ENCODE peak calls at places on chromosomes 1 and 21, in four cellular contexts. L is HFF-Myc, V is lower leg skin, F is fibroblast of lung. B is an unnamed sample.

GRCh38 chr1:62012821-62013220 is 181.8 kb upstream of the L1TD1 start:
- DNase-seq in L (no peak), V (peak), F (no peak), B (no peak)

GRCh38 chr1:3516911-3517310 is 62.4 kb downstream of the ARHGEF16 start:
- DNase-seq in L (no peak), V (no peak), F (no peak), B (no peak)

GRCh38 chr1:239635276-239635675 is 248.9 kb downstream of the CHRM3 start:
- DNase-seq in L (no peak), V (no peak), F (no peak), B (no peak)

GRCh38 chr21:44551290-44552015 is at the start of gene KRTAP10-2:
- DNase-seq in L (no peak), V (no peak), F (peak), B (no peak)

GRCh38 chr1:26038477-26038876 is 7.4 kb downstream of the SLC30A2 start:
- DNase-seq in L (no peak), V (no peak), F (no peak), B (no peak)

GRCh38 chr1:51663105-51663504 is 46.2 kb downstream of the OSBPL9 start:
- DNase-seq in L (no peak), V (no peak), F (peak), B (no peak)

GRCh38 chr1:108527837-108528236 is 32.1 kb upstream of the EEIG2 start:
- DNase-seq in L (no peak), V (no peak), F (no peak), B (no peak)

GRCh38 chr1:59919742-59920141 is 6.8 kb downstream of the CYP2J2 start:
- DNase-seq in L (no peak), V (no peak), F (no peak), B (no peak)

GRCh38 chr1:78601068-78601467 is 19.2 kb upstream of the IFI44L start:
- DNase-seq in L (no peak), V (no peak), F (no peak), B (no peak)

GRCh38 chr1:201552941-201553341 is 14.0 kb downstream of the NAV1 start:
- DNase-seq in L (no peak), V (no peak), F (peak), B (no peak)

GRCh38 chr1:85448358-85448757 is 16.6 kb downstream of the DDAH1 start:
- DNase-seq in L (no peak), V (no peak), F (peak), B (no peak)

GRCh38 chr1:185440877-185441276 is 123.8 kb upstream of the IVNS1ABP start:
- DNase-seq in L (no peak), V (no peak), F (peak), B (no peak)

GRCh38 chr1:1631793-1632420 is at the start of gene MMP23B:
- DNase-seq in L (no peak), V (no peak), F (no peak), B (no peak)

GRCh38 chr1:47578026-47578861 is 140.4 kb downstream of the FOXD2 start:
- DNase-seq in L (peak), V (no peak), F (no peak), B (no peak)

GRCh38 chr1:145690587-145691558 is 16.3 kb downstream of the PDZK1 start:
- DNase-seq in L (no peak), V (no peak), F (peak), B (peak)

GRCh38 chr1:94949681-94950661 is 23.1 kb upstream of the CNN3 start:
- DNase-seq in L (no peak), V (no peak), F (peak), B (no peak)

GRCh38 chr1:94362466-94363058 is 55.6 kb upstream of the ABCD3 start:
- DNase-seq in L (no peak), V (no peak), F (peak), B (no peak)

GRCh38 chr1:215793210-215793609 is 226.1 kb downstream of the KCTD3 start:
- DNase-seq in L (peak), V (no peak), F (peak), B (peak)

GRCh38 chr1:14881775-14882672 is 271.5 kb upstream of the TMEM51 start:
- DNase-seq in L (no peak), V (no peak), F (peak), B (no peak)

GRCh38 chr1:1219341-1219740 is 5.4 kb upstream of the TNFRSF4 start:
- DNase-seq in L (no peak), V (no peak), F (no peak), B (no peak)

GRCh38 chr1:205530116-205530515 is 25.6 kb downstream of the CDK18 start:
- DNase-seq in L (no peak), V (no peak), F (no peak), B (no peak)

GRCh38 chr1:24702511-24703293 is 42.5 kb upstream of the CLIC4 start:
- DNase-seq in L (no peak), V (no peak), F (peak), B (no peak)

GRCh38 chr1:27361553-27361952 is 5.2 kb downstream of the MAP3K6 start:
- DNase-seq in L (no peak), V (no peak), F (no peak), B (no peak)

GRCh38 chr1:203444077-203444683 is 31.4 kb upstream of the PRELP start:
- DNase-seq in L (no peak), V (no peak), F (no peak), B (no peak)
- TF ChIP-seq CTCF in L (no peak), V (no peak), F (no peak), B (no peak)

GRCh38 chr1:7339014-7339413 is 432.1 kb upstream of the VAMP3 start:
- DNase-seq in L (no peak), V (no peak), F (no peak), B (no peak)
- H3K4me3 ChIP-seq in L (no peak), V (no peak), F (no peak), B (no peak)

DNA sequence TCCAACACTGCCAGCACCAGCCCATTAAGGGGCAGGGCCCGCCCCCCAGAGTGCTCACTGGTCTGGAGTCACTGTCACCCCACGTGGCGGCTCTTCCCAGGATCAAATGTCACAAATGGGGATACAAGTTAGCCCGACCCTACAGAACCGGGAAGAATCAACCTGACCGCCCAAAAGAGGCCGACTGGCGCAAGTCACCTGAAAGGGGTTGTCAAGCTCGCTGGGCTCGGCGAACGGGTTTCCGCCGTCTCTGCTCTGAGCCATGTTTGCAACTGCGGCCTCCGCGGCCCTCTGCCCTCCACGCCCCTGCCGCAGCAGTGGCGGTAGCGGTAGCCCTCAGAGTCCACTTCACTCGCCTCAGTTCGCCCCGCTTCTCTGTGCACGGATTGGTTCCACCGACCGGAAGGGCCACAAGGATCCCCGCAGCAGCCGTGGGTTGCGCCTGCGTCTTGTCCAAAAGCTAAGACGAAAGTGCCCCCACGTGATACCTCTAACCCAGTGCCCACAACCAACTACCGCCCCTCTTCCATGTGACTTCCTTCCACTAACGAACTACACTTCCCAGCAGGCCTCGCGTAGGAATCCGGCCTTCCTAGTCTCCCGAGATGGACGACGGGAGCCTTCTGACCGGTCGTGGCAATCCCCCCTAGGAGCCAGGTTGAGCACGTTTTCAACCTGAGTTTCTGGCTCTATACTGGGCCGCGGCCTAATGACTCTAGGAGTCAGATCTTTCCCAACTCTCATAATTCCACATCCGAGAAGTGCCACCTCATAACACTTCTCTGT is at the start of gene SCAMP3:
- DNase-seq in L (peak), V (peak), F (peak), B (peak)
- TF ChIP-seq CTCF in L (no peak), V (no peak), F (no peak), B (no peak)

GRCh38 chr1:38859561-38860463 is at the start of gene RRAGC:
- DNase-seq in L (peak), V (peak), F (peak), B (peak)
- H3K4me3 ChIP-seq in L (peak), V (peak), F (peak), B (peak)

DNA sequence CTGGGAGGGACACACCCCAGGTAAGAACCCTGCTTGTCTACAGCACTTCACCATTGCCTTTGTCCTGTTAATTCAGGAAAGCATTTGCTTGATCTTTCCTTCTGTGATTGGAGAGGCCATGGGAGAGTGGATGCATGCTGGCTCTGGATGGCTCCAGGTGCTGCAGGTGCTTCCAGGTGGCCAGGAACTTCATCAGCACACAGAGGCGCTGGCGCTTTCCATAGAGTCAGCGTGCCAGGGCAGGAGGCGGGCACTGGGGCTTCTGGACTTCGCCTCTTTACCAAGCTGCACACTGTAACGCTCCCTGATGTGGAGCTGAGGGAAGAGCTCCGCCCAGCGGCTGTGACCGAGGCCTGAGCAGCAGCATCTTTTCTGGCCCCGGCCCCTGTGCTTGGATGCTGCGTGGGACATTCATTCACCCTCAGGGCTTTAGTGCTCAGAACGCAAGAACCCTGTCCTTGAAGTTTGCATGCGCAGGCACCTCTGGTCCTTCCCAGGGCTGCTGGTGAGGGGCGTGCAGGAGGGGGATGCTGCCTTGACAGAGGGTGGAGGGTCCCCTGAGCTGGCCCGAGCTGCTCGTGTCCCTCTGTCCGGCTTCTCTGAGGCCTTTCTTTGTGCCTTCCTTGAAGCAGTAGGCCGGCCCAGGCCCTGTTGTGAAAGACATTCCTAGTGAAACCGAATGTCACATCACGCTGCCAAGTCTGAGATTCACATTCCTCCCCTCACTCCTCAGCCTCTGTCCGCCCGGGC is 1.6 kb upstream of the MX2 start:
- DNase-seq in L (no peak), V (peak), F (peak), B (no peak)
- TF ChIP-seq CTCF in L (peak), V (no peak), F (no peak), B (no peak)

GRCh38 chr1:147475488-147475887 is 65.8 kb upstream of the BCL9 start:
- DNase-seq in L (no peak), V (no peak), F (peak), B (no peak)

GRCh38 chr1:147470079-147470478 is 71.2 kb upstream of the BCL9 start:
- DNase-seq in L (no peak), V (no peak), F (no peak), B (no peak)

GRCh38 chr1:147472953-147473734 is 68.2 kb upstream of the BCL9 start:
- DNase-seq in L (no peak), V (no peak), F (no peak), B (no peak)

GRCh38 chr1:147473735-147474049 is 67.6 kb upstream of the BCL9 start:
- DNase-seq in L (no peak), V (no peak), F (no peak), B (no peak)

GRCh38 chr1:147472489-147472888 is 68.8 kb upstream of the BCL9 start:
- DNase-seq in L (no peak), V (no peak), F (no peak), B (no peak)
- H3K4me3 ChIP-seq in L (no peak), V (no peak), F (no peak), B (no peak)

GRCh38 chr1:35441926-35442579 is 115.2 kb downstream of the KIAA0319L start:
- DNase-seq in L (no peak), V (no peak), F (no peak), B (no peak)

GRCh38 chr1:35447278-35447677 is 109.9 kb downstream of the KIAA0319L start:
- DNase-seq in L (no peak), V (no peak), F (no peak), B (no peak)

GRCh38 chr1:35444519-35444774 is 112.8 kb downstream of the KIAA0319L start:
- DNase-seq in L (no peak), V (no peak), F (no peak), B (no peak)

GRCh38 chr1:35442737-35443136 is 114.5 kb downstream of the KIAA0319L start:
- DNase-seq in L (no peak), V (no peak), F (peak), B (no peak)

DNA sequence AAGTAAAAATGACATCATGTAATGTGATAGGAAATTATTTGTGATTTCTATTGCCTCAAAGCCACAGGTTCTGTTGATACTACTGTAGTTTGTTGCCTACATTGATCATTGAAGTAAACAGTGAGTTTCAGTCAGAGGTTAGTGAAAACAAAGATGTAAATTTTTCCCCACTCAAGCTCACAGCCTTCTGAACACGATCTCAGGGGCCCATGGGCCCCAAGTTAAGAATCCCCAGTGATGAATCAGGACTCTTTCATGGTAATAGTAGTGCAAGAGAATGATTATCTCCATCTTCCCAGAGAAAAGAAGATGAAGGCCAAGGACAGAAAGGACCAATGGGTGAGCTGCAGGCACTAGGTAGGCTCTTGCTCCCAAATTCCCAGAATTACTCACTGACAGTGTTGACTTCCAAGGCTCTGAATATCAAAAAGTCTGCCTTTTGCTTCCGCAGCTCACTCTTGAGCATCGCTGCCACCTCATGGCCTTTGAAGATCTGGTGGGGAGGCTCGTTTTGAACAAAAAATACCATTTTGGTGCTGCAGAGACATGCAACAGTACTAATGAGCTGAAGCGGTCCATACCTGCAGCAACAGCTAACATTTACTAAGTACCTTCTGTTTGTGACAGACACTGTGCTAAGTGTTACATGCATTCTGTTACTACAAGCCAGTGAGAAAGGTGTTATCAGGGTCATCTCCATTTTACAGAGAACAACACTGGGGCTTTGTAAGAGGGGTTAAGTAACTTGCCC is 113.3 kb downstream of the KIAA0319L start:
- DNase-seq in L (no peak), V (no peak), F (no peak), B (no peak)
- TF ChIP-seq CTCF in L (peak), V (no peak), F (no peak), B (peak)

DNA sequence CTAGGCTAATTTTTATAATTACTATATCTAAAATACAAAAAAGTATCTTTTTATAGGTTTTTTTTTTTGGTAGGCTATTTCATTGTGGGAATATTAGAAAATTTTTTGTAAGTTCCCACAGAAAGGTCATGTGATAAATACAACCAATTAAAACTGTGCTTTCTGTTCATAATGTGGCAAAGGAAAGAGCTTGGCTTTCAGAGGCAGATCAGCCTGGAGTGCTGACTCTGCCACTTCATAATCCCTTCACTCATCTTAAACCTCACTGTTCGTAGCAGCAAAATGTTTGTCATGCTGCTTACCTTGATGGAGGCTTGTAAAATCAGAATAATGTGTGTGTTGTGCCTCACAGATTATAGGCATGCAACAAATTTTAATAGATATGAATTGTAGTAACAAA is 176.8 kb downstream of the ZP4 start:
- DNase-seq in L (no peak), V (no peak), F (no peak), B (no peak)
- H3K4me3 ChIP-seq in L (no peak), V (no peak), F (no peak), B (no peak)

GRCh38 chr1:33049381-33049780 is 12.7 kb upstream of the AK2 start:
- DNase-seq in L (no peak), V (no peak), F (peak), B (no peak)

GRCh38 chr1:33048426-33048825 is 11.7 kb upstream of the AK2 start:
- DNase-seq in L (no peak), V (no peak), F (no peak), B (no peak)

GRCh38 chr1:33047839-33048305 is 11.2 kb upstream of the AK2 start:
- DNase-seq in L (no peak), V (no peak), F (peak), B (no peak)

GRCh38 chr1:33047290-33047689 is 10.6 kb upstream of the AK2 start:
- DNase-seq in L (no peak), V (no peak), F (no peak), B (no peak)

DNA sequence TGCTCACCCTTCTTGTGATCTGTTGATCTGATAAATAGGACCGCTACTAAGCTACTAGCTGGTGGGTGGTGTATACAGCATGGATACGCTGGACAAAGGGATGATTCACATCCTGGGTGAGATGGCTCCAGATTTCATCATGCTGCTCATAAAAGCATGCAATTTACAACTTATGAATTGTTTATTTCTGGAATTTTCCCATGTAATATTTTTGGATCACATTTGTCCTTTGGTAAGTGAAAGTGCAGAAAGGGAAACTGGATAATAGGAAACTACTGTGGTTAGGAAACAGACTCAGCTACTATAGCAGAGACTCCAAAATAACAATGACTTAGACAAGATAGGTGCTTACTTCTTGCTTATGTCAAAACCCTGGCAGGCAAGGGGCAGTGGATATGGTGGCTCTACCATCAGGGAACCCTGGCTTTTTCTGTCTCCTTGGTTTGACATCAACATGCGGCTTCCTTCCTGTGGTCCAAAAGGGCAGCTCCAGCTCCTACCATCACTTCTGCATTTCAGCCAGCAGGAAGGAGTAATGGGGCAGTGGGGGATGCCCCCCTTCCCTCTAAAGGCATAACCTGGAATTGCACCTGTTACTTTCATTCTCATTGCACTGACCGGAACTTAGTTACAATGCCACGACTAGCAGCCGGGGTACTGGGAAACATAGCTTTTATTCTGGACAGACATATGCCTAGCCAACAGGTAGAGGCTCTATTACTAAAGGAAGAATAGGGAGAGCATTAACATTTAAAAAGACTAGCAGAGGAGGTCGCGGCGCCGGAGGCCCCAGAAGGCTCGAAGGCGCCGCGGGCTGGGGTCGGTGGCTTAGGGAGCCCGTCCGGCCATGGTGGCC is 13.8 kb upstream of the AK2 start:
- DNase-seq in L (peak), V (no peak), F (peak), B (peak)
- TF ChIP-seq CTCF in L (no peak), V (no peak), F (peak), B (peak)

B was measured in AG04449.